ENCODE peak calls at places on chromosomes 13 and 19, in six cellular contexts. F is OCI-LY7; G is breast epithelium; D is stomach; Y is effector memory CD4-positive, alpha-beta T cell; M is lung. Z is an unnamed sample. For H3K36me3, the result is how much of the 10 kb centered on the place peaks cover.

GRCh38 chr13:21025539-21025938 is 35.8 kb downstream of the LATS2 start:
- DNase-seq in G (no peak), M (no peak), D (no peak), F (no peak), Y (no peak), Z (no peak)

GRCh38 chr19:1467228-1467511 is 11.8 kb downstream of the C19orf25 start:
- DNase-seq in F (no peak), M (no peak), G (no peak), D (no peak), Y (no peak), Z (no peak)

GRCh38 chr13:79402679-79403078 is 3.4 kb downstream of the RBM26 start:
- DNase-seq in M (no peak), F (no peak), Y (no peak), D (no peak), G (no peak), Z (no peak)

GRCh38 chr13:113596321-113597200 is 12.0 kb downstream of the TFDP1 start:
- DNase-seq in Y (no peak), D (peak), G (no peak), M (no peak), F (no peak), Z (no peak)

GRCh38 chr13:56352901-56353300 is 787.8 kb upstream of the PRR20A start:
- DNase-seq in F (no peak), Y (no peak), M (no peak), D (no peak), G (no peak), Z (no peak)

GRCh38 chr19:14167013-14167593 is 30.7 kb upstream of the ASF1B start:
- DNase-seq in M (no peak), F (no peak), Y (no peak), D (no peak), G (no peak), Z (no peak)

GRCh38 chr13:23609414-23610186 is 39.4 kb downstream of the TNFRSF19 start:
- DNase-seq in D (no peak), F (no peak), Y (no peak), M (peak), G (no peak), Z (no peak)

GRCh38 chr13:93674337-93674755 is 447.7 kb downstream of the GPC6 start:
- DNase-seq in Y (no peak), G (no peak), D (no peak), F (no peak), M (no peak), Z (no peak)

GRCh38 chr13:30077338-30077737 is 226.9 kb upstream of the UBL3 start:
- DNase-seq in D (no peak), M (no peak), Y (no peak), G (no peak), F (no peak), Z (no peak)

GRCh38 chr13:74090869-74091605 is 43.2 kb downstream of the KLF12 start:
- DNase-seq in G (no peak), F (no peak), M (no peak), Y (no peak), D (no peak), Z (no peak)

GRCh38 chr13:97407540-97407939 is 26.4 kb upstream of the RAP2A start:
- DNase-seq in D (no peak), M (no peak), F (no peak), Y (no peak), G (no peak), Z (no peak)

GRCh38 chr13:97408938-97409337 is 25.0 kb upstream of the RAP2A start:
- DNase-seq in Y (no peak), F (no peak), D (no peak), M (no peak), G (no peak), Z (no peak)

GRCh38 chr13:97414392-97414791 is 19.6 kb upstream of the RAP2A start:
- DNase-seq in G (no peak), M (no peak), D (no peak), Y (no peak), F (no peak), Z (no peak)

GRCh38 chr13:97413694-97414093 is 20.3 kb upstream of the RAP2A start:
- DNase-seq in Y (no peak), F (no peak), G (no peak), D (no peak), M (no peak), Z (no peak)

DNA sequence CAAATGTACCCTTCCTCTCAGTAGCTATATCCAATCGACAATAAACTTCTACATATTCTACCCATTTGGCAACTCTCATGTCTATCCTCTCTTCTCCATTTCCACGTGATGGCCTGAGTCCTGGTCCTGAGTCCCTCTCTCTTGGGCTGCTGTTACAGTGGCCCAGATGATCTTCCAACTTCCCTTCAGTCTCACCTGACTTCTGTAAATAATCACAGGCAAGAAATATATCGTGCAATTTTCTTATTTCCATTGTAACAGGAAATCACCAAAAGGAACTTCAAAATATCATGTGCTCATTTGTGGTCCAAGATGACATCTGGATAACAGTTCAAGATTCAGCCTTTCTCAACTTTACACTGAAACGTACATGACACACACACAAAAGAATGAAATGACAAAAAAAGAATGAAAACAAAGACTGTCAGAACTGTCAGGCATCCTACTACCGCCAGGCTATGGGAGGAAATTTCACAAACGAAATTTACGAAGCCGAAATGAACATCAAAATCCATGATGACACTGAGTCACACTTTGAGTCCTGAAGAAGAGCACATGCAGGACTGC is 22.0 kb upstream of the RAP2A start:
- DNase-seq in M (no peak), Y (no peak), F (no peak), G (no peak), D (no peak), Z (no peak)
- H3K27ac ChIP-seq in M (no peak), Y (no peak), F (no peak), G (no peak), D (no peak), Z (no peak)

DNA sequence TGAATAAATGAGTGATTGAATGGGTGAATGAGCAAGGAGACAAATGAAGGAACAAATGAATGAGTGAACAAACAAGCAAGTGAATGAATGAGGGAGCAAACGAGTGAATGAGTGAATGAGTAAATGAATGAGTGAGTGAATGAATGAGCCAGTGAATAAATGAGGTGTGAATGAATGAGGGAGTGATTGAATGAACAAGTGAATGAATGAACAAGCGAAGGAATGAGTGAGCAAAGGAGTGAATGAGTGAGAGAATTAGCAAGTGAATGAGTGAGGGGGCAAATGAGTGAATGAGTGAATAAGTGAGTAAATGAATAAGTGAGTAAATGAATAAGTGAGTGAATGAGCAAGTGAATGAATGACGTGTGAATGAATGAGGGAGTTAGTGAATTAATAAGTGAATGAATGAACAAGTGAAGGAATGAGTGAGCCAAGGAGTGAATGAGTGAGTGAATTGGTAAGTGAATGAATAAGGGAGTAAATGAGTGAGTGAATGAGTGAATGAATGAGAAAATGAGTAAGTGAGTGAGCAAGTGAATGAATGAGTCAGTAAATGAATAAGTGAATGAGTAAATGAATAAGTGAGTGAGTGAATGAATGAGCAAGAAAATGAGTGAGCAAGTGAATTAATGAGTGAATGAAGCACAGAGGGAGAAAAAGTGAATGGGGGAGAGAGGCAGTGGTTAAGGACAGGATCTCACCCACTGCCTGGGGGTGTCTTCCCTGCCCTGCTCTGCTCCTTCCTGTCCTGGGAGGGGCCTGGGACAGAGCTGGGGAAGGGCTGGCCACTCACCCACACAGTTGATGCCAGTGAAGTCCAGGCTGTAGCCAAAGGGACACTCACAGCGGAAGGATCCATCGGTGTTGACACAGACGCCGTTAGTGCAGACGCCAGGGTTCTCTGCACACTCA is 36.4 kb downstream of the CCL25 start:
- DNase-seq in D (no peak), Y (no peak), M (no peak), F (no peak), G (no peak), Z (no peak)
- H3K36me3 ChIP-seq in D (under half), Y (under half), M (under half), F (under half), G (under half), Z (under half)

DNA sequence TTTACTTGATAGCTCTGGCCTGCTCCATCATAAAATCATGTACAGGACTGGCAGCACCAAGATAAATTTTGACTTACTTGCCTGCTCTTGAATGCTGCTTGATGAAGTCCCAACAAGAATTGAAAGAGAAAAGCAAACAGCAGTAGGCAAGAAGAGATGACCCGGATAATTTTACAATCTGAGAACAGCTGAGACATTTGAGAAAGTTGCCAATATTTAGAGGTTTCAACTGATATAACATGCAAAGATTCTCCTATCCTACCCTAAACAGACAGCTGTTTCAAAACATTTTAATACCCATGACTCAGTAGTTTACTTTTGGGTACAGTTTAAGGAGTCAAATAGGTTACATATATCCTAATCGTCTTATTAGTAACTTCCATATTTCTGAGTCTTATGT is 5.9 kb downstream of the FRY start:
- DNase-seq in M (no peak), D (no peak), G (no peak), F (no peak), Y (no peak), Z (no peak)
- H3K27ac ChIP-seq in M (no peak), D (no peak), G (no peak), F (no peak), Y (no peak), Z (no peak)

DNA sequence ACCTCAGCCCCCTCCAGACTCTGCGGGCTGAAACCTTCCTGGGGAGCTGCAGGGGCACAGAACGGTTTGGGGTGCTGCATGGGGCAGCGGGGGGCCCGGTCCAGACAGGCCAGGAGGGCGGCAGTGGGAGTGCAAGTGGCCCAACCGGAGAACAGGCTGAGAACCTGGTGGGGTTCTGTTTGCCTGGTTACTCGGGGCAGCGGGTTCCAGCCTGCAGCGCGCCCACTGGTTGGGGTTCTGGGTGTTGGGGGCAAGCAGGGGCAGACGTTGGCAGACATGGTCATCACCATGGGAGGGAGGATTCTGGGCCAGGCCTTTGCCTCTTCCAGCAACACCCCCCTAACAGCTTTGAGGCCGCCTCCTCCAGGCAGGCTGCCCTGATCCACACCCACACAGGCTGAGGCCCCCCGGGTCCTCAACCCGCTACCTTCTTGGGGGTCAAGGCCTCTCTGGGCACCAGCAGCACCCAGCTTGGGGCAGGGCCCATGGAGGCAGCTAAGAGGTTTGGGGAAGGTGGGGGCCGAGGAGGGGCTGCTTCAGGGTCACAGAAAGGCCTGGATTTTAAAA is at the start of gene PRR22:
- DNase-seq in F (no peak), Y (no peak), M (no peak), D (no peak), G (no peak), Z (no peak)
- H3K36me3 ChIP-seq in F (half or more), Y (half or more), M (half or more), D (half or more), G (under half), Z (under half)

GRCh38 chr19:8815780-8816179 is 16.3 kb downstream of the ZNF558 start:
- DNase-seq in M (no peak), F (no peak), Y (no peak), D (no peak), G (no peak), Z (no peak)

GRCh38 chr19:8821748-8822241 is 10.3 kb downstream of the ZNF558 start:
- DNase-seq in M (no peak), F (no peak), G (no peak), D (no peak), Y (no peak), Z (no peak)

GRCh38 chr19:8820234-8820633 is 11.9 kb downstream of the ZNF558 start:
- DNase-seq in F (no peak), M (no peak), D (no peak), Y (no peak), G (no peak), Z (no peak)
- H3K27ac ChIP-seq in F (no peak), M (no peak), D (no peak), Y (no peak), G (no peak), Z (no peak)

GRCh38 chr13:97436845-97437244 is 2.9 kb downstream of the RAP2A start:
- DNase-seq in M (no peak), F (no peak), D (no peak), G (no peak), Y (no peak), Z (no peak)

GRCh38 chr13:97440598-97440997 is 6.6 kb downstream of the RAP2A start:
- DNase-seq in F (no peak), Y (no peak), D (no peak), M (no peak), G (no peak), Z (no peak)

GRCh38 chr13:97441414-97441813 is 7.4 kb downstream of the RAP2A start:
- DNase-seq in M (no peak), D (no peak), Y (no peak), G (no peak), F (no peak), Z (no peak)

GRCh38 chr13:97437729-97438128 is 3.8 kb downstream of the RAP2A start:
- DNase-seq in F (no peak), D (no peak), M (no peak), Y (no peak), G (no peak), Z (no peak)

DNA sequence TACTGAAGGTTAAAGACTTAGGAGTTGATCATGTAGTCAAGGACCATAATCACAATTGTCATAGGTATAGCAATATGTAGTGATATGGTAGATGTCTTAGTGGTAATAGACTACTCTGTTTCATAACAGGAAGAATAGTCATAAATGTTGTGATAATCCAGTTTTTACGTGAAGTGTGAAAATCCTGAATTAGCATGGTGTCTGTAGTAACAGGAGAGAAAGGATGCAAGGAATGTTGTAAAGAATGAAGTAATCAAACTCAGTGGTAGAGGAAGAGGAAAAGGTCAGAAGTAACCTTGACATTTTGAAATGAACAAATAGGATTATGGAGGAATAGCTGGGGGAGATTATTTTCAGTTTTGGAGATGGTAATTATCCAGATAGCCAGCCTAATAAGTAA is 5.2 kb downstream of the RAP2A start:
- DNase-seq in G (no peak), D (no peak), Y (no peak), M (no peak), F (no peak), Z (no peak)
- H3K36me3 ChIP-seq in G (under half), D (under half), Y (under half), M (under half), F (under half), Z (under half)

DNA sequence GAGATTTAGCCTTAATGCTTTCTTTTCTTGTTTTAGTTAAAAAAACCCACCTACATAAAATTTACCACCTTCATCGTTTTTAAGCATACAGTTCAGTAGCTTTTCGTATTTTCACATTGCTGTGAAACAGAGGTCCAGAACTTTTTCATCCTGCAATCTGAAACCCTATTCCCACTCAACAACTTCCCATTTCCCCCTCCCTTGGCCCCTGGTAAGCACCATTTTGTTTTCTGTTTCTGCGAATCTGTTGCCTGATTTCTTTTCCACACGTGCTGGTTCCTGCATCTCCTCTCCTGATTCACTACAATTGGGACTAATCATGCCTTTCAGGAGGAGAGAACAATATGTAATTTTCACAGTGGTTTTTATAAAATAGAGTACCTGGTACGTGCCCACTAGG is 149.2 kb upstream of the RNF113B start:
- DNase-seq in Y (no peak), F (no peak), D (no peak), G (no peak), M (no peak), Z (no peak)
- H3K27ac ChIP-seq in Y (no peak), F (no peak), D (no peak), G (peak), M (no peak), Z (no peak)

DNA sequence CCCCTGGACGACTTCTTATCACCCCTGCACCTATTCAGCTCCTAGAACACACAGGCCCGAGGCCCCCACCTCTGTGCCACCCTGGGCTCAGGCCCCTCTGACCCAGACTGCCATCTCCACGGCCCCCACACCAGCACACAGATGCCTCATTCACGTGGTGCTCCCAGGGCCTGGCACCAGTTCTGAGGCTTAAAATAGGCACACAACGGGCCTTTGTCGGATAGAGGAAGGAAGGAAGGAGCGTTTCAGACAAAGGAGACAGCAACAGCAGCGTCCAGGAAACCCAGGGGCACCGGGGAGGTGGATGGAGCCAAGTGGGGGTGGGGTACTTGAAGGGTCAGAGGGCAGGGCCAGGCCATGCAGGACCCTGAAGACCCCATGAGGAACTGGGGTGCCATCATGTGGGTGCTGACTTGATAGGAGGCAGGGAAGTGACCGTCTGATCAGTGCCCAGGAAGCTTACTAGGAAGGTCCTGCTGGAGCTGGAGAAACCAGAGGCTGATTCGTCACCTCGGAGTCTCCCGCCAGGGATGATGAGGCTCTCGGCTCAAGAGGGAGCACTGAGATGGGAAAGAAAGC is 7.1 kb downstream of the GNG7 start:
- DNase-seq in D (no peak), F (no peak), M (no peak), Y (no peak), G (peak), Z (no peak)
- H3K36me3 ChIP-seq in D (under half), F (under half), M (under half), Y (under half), G (under half), Z (under half)

DNA sequence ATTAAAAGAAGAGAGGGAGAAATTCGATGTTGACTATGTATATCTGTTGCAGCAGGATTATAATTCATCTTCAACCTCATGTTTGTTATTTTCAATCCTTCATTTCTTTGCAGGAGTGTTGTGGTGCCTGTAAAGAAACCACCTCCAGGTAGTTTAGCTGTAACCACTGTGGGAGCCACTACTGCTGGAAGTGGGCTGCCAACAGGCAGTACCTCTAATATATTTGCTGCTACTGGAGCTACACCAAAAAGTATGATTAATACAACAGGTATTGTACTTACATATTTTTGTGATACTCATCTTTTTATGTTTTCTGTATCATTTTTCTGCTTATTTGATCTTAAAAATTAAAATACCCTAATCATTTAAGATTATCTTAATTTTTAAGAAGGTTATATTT is 266.5 kb downstream of the NBEA start:
- DNase-seq in M (no peak), G (no peak), F (no peak), D (no peak), Y (no peak), Z (no peak)
- H3K27ac ChIP-seq in M (no peak), G (no peak), F (no peak), D (no peak), Y (no peak), Z (no peak)

Z was measured in Panc1.